ENCODE peak calls at places on chromosomes 6 and 20, in five cellular contexts. S, M, W, Z and A are unnamed samples.

GRCh38 chr20:10277616-10278015 is 59.0 kb downstream of the SNAP25 start:
- DNase-seq in Z (no peak), S (no peak), W (no peak), M (no peak), A (no peak)

GRCh38 chr20:61980647-61981583 is 84.8 kb downstream of the TAF4 start:
- DNase-seq in S (peak; percentile 9), M (no peak), Z (no peak), W (no peak), A (no peak)

GRCh38 chr6:147023581-147023980 is 180.6 kb upstream of the STXBP5 start:
- DNase-seq in W (no peak), M (no peak), S (no peak), Z (no peak), A (no peak)

GRCh38 chr20:41538810-41539596 is 79.2 kb downstream of the CHD6 start:
- DNase-seq in S (no peak), W (no peak), M (no peak), Z (no peak), A (no peak)

GRCh38 chr6:84107495-84107894 is 73.9 kb downstream of the MRAP2 start:
- DNase-seq in S (no peak), M (no peak), Z (no peak), W (no peak), A (no peak)

GRCh38 chr6:54264581-54265272 is 43.5 kb upstream of the TINAG start:
- DNase-seq in S (no peak), W (no peak), M (no peak), Z (no peak), A (no peak)

GRCh38 chr6:132511836-132512230 is 1.1 kb downstream of the STX7 start:
- DNase-seq in W (no peak), Z (no peak), M (no peak), S (no peak), A (no peak)

GRCh38 chr6:44262467-44263356 is 2.6 kb downstream of the NFKBIE start:
- DNase-seq in M (no peak), Z (peak; percentile 44), S (no peak), W (no peak), A (no peak)

GRCh38 chr20:57883761-57884160 is 173.9 kb upstream of the PMEPA1 start:
- DNase-seq in W (no peak), M (no peak), Z (no peak), S (no peak), A (no peak)

GRCh38 chr20:24502184-24502583 is 32.8 kb downstream of the SYNDIG1 start:
- DNase-seq in Z (no peak), W (no peak), S (peak; percentile 92), M (no peak), A (no peak)

GRCh38 chr6:28985396-28986164 is 19.5 kb downstream of the ZNF311 start:
- DNase-seq in S (peak; percentile 98), W (no peak), Z (peak; percentile 81), M (peak; percentile 67), A (peak; percentile 65)

GRCh38 chr6:37251211-37251610 is 6.4 kb upstream of the TBC1D22B start:
- DNase-seq in Z (no peak), M (no peak), W (no peak), S (peak; percentile 54), A (no peak)

GRCh38 chr20:31517373-31517772 is 3.1 kb downstream of the HM13 start:
- DNase-seq in S (peak; percentile 69), M (no peak), W (no peak), Z (peak; percentile 65), A (peak; percentile 30)
- TF ChIP-seq CTCF in S (peak; percentile 42), M (no peak), W (no peak), Z (no peak), A (peak; percentile 25)

GRCh38 chr6:2961491-2961890 is 9.9 kb downstream of the SERPINB6 start:
- DNase-seq in M (no peak), S (no peak), Z (no peak), W (no peak), A (no peak)
- TF ChIP-seq CTCF in M (no peak), S (no peak), Z (no peak), W (no peak), A (peak; percentile 31)

GRCh38 chr20:53154540-53154939 is 182.4 kb downstream of the TSHZ2 start:
- DNase-seq in W (no peak), Z (no peak), S (peak; percentile 19), M (no peak), A (no peak)

GRCh38 chr20:53159144-53159543 is 187.0 kb downstream of the TSHZ2 start:
- DNase-seq in S (no peak), Z (no peak), W (no peak), M (no peak), A (no peak)

GRCh38 chr20:53161073-53161472 is 188.9 kb downstream of the TSHZ2 start:
- DNase-seq in S (no peak), M (no peak), W (no peak), Z (no peak), A (no peak)

GRCh38 chr20:53161473-53161872 is 189.3 kb downstream of the TSHZ2 start:
- DNase-seq in Z (no peak), M (no peak), W (no peak), S (no peak), A (no peak)

GRCh38 chr20:53157443-53158408 is 185.6 kb downstream of the TSHZ2 start:
- DNase-seq in S (peak; percentile 43), Z (peak; percentile 57), W (peak; percentile 27), M (no peak), A (no peak)
- TF ChIP-seq CTCF in S (peak; percentile 56), Z (peak; percentile 17), W (peak; percentile 57), M (peak; percentile 42), A (peak; percentile 42)

DNA sequence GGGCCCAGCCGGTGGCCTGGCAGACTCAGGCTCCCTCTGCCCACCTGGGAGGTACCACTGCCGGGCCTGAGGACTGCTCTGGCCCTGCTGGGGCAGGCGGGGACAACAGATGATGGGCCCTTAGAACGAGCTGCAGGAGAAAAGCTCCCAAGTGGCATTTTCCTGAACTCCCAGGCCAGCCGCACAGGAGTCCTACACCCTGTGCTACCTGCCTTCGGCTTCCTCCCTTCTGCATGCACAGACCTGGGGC is 41.3 kb downstream of the DSTN start:
- DNase-seq in S (no peak), Z (no peak), M (no peak), W (no peak), A (no peak)
- TF ChIP-seq CTCF in S (no peak), Z (no peak), M (no peak), W (peak; percentile 17), A (no peak)

GRCh38 chr6:108581237-108581931 is 20.7 kb downstream of the FOXO3 start:
- DNase-seq in M (no peak), S (peak; percentile 98), W (no peak), Z (peak; percentile 82), A (no peak)
- TF ChIP-seq CTCF in M (no peak), S (no peak), W (no peak), Z (no peak), A (no peak)